ENCODE peak calls at places on chromosomes 2 and 18, in six cellular contexts. W is A172; Z is effector memory CD8-positive, alpha-beta T cell; A is Calu3; G is activated T-helper 1 cell treated with Interleukin-2 at 50 U/mL for 16 hours; S is activated effector memory CD4-positive, alpha-beta T cell treated with anti-CD3 and anti-CD28 coated beads, Interleukin-2, amount 50 U/mL, for 16 hours. Y is an unnamed sample.

GRCh38 chr18:42360716-42361115 is 405.7 kb downstream of the PIK3C3 start:
- DNase-seq in W (no peak), Z (no peak), A (no peak), G (no peak), S (no peak), Y (no peak)

GRCh38 chr2:109516445-109517117 is 97.2 kb downstream of the SEPTIN10 start:
- DNase-seq in W (peak), Z (no peak), A (peak), G (no peak), S (no peak), Y (peak)

GRCh38 chr2:148282201-148282600 is 261.3 kb downstream of the MBD5 start:
- DNase-seq in W (no peak), Z (no peak), A (no peak), G (no peak), S (no peak), Y (no peak)

GRCh38 chr2:209917154-209917771 is 85.2 kb upstream of the RPE start:
- DNase-seq in W (no peak), Z (no peak), A (no peak), G (no peak), S (no peak), Y (no peak)

GRCh38 chr2:109481196-109481555 is 132.6 kb downstream of the SEPTIN10 start:
- DNase-seq in W (no peak), Z (no peak), A (no peak), G (no peak), S (no peak), Y (no peak)

GRCh38 chr18:8998481-8999217 is 103.8 kb upstream of the NDUFV2 start:
- DNase-seq in W (no peak), Z (no peak), A (no peak), G (no peak), S (no peak), Y (no peak)

GRCh38 chr18:37567061-37567993 is 1.7 kb upstream of the CELF4 start:
- DNase-seq in W (no peak), Z (no peak), A (no peak), G (no peak), S (no peak), Y (no peak)

GRCh38 chr2:183993052-183993451 is 605.3 kb upstream of the ZNF804A start:
- DNase-seq in W (no peak), Z (no peak), A (no peak), G (no peak), S (no peak), Y (no peak)

GRCh38 chr2:212282596-212283330 is 255.8 kb downstream of the ERBB4 start:
- DNase-seq in W (no peak), Z (no peak), A (no peak), G (no peak), S (no peak), Y (no peak)

Y was measured in iPS-NIHi11.